ENCODE peak calls at places on chromosomes 2 and 18, in four cellular contexts. W is GM03348, H is GM19239, F is cardiac muscle cell. N is an unnamed sample.

GRCh38 chr2:226031962-226032441 is 632.5 kb downstream of the NYAP2 start:
- DNase-seq in W (peak), H (no peak), F (peak), N (no peak)

GRCh38 chr2:159326569-159327255 is 40.2 kb upstream of the WDSUB1 start:
- DNase-seq in W (peak), H (no peak), F (peak), N (no peak)

GRCh38 chr2:86011449-86011941 is 94.2 kb downstream of the POLR1A start:
- DNase-seq in W (no peak), H (no peak), F (no peak), N (peak)

GRCh38 chr18:50009772-50010171 is 185.2 kb downstream of the MYO5B start:
- DNase-seq in W (peak), H (peak), F (peak), N (no peak)

GRCh38 chr2:55073278-55073677 is 23.0 kb upstream of the RTN4 start:
- DNase-seq in W (no peak), H (no peak), F (peak), N (no peak)

GRCh38 chr18:23852236-23853045 is 162.1 kb upstream of the TTC39C start:
- DNase-seq in W (no peak), H (no peak), F (no peak), N (no peak)

GRCh38 chr2:239259603-239260298 is 141.1 kb downstream of the HDAC4 start:
- DNase-seq in W (no peak), H (peak), F (no peak), N (peak)

GRCh38 chr2:128185576-128185975 is 94.6 kb downstream of the UGGT1 start:
- DNase-seq in W (no peak), H (no peak), F (no peak), N (no peak)

GRCh38 chr18:39624934-39625333 is 2059.3 kb upstream of the CELF4 start:
- DNase-seq in W (no peak), H (no peak), F (peak), N (no peak)

GRCh38 chr2:38615237-38615636 is 12.5 kb upstream of the HNRNPLL start:
- DNase-seq in W (peak), H (no peak), F (peak), N (no peak)

GRCh38 chr2:216551234-216551633 is 52.6 kb downstream of the RPL37A start:
- DNase-seq in W (peak), H (no peak), F (peak), N (no peak)

GRCh38 chr2:224155896-224156295 is 116.8 kb upstream of the SERPINE2 start:
- DNase-seq in W (peak), H (no peak), F (peak), N (no peak)

GRCh38 chr18:210780-211179 is 52.4 kb downstream of the USP14 start:
- DNase-seq in W (no peak), H (no peak), F (no peak), N (no peak)

GRCh38 chr2:220147186-220147585 is 519.8 kb downstream of the SLC4A3 start:
- DNase-seq in W (peak), H (no peak), F (no peak), N (no peak)

GRCh38 chr2:55862269-55862668 is 61.3 kb downstream of the EFEMP1 start:
- DNase-seq in W (peak), H (no peak), F (peak), N (peak)

N was measured in sciatic nerve.